ENCODE peak calls at places on chromosomes 11 and 22, in seven cellular contexts. One of them, this sample, is unnamed.

GRCh38 chr11:9617960-9618359 is 44.5 kb downstream of the WEE1 start:
- DNase-seq in lower leg skin: no peak
- DNase-seq in stomach: no peak
- DNase-seq in erythroblast: peak
- DNase-seq in heart left ventricle: no peak
- DNase-seq in Peyer's patch: no peak
- DNase-seq in A549: peak
- DNase-seq in this sample: no peak

GRCh38 chr11:134352111-134352510 is 20.3 kb downstream of the GLB1L2 start:
- DNase-seq in lower leg skin: no peak
- DNase-seq in stomach: no peak
- DNase-seq in erythroblast: no peak
- DNase-seq in heart left ventricle: no peak
- DNase-seq in Peyer's patch: no peak
- DNase-seq in A549: no peak
- DNase-seq in this sample: no peak

GRCh38 chr11:105632316-105632715 is 22.4 kb downstream of the GRIA4 start:
- DNase-seq in lower leg skin: no peak
- DNase-seq in stomach: no peak
- DNase-seq in erythroblast: no peak
- DNase-seq in heart left ventricle: no peak
- DNase-seq in Peyer's patch: no peak
- DNase-seq in A549: no peak
- DNase-seq in this sample: no peak

GRCh38 chr11:112771847-112772246 is 189.4 kb upstream of the NCAM1 start:
- DNase-seq in lower leg skin: no peak
- DNase-seq in stomach: no peak
- DNase-seq in erythroblast: no peak
- DNase-seq in heart left ventricle: no peak
- DNase-seq in Peyer's patch: no peak
- DNase-seq in A549: no peak
- DNase-seq in this sample: no peak

GRCh38 chr22:19181786-19182471 is 3.4 kb upstream of the SLC25A1 start:
- DNase-seq in lower leg skin: no peak
- DNase-seq in stomach: no peak
- DNase-seq in erythroblast: no peak
- DNase-seq in heart left ventricle: no peak
- DNase-seq in Peyer's patch: no peak
- DNase-seq in A549: no peak
- DNase-seq in this sample: no peak

GRCh38 chr11:117836077-117836960 is 11.8 kb upstream of the FXYD2 start:
- DNase-seq in lower leg skin: no peak
- DNase-seq in stomach: peak
- DNase-seq in erythroblast: no peak
- DNase-seq in heart left ventricle: no peak
- DNase-seq in Peyer's patch: no peak
- DNase-seq in A549: no peak
- DNase-seq in this sample: no peak

GRCh38 chr11:123798079-123798478 is 8.1 kb downstream of the OR6M1 start:
- DNase-seq in lower leg skin: no peak
- DNase-seq in stomach: no peak
- DNase-seq in erythroblast: no peak
- DNase-seq in heart left ventricle: no peak
- DNase-seq in Peyer's patch: no peak
- DNase-seq in A549: no peak
- DNase-seq in this sample: no peak

GRCh38 chr11:62806611-62807121 is 1.4 kb upstream of the NXF1 start:
- DNase-seq in lower leg skin: peak
- DNase-seq in stomach: no peak
- DNase-seq in erythroblast: no peak
- DNase-seq in heart left ventricle: peak
- DNase-seq in Peyer's patch: no peak
- DNase-seq in A549: no peak
- DNase-seq in this sample: no peak

GRCh38 chr22:48755332-48755949 is 1072.2 kb downstream of the BRD1 start:
- DNase-seq in lower leg skin: no peak
- DNase-seq in stomach: peak
- DNase-seq in erythroblast: no peak
- DNase-seq in heart left ventricle: no peak
- DNase-seq in Peyer's patch: peak
- DNase-seq in A549: no peak
- DNase-seq in this sample: no peak

GRCh38 chr11:87421422-87421821 is 383.7 kb downstream of the TMEM135 start:
- DNase-seq in lower leg skin: peak
- DNase-seq in stomach: no peak
- DNase-seq in erythroblast: peak
- DNase-seq in heart left ventricle: no peak
- DNase-seq in Peyer's patch: no peak
- DNase-seq in A549: peak
- DNase-seq in this sample: no peak

GRCh38 chr11:116895053-116895757 is 57.8 kb upstream of the APOA1 start:
- DNase-seq in lower leg skin: no peak
- DNase-seq in stomach: no peak
- DNase-seq in erythroblast: peak
- DNase-seq in heart left ventricle: no peak
- DNase-seq in Peyer's patch: no peak
- DNase-seq in A549: peak
- DNase-seq in this sample: no peak

GRCh38 chr11:134556186-134556585 is 144.1 kb upstream of the B3GAT1 start:
- DNase-seq in lower leg skin: no peak
- DNase-seq in stomach: no peak
- DNase-seq in erythroblast: no peak
- DNase-seq in heart left ventricle: no peak
- DNase-seq in Peyer's patch: no peak
- DNase-seq in A549: no peak
- DNase-seq in this sample: no peak

GRCh38 chr11:83956119-83956697 is 670.0 kb upstream of the CCDC90B start:
- DNase-seq in lower leg skin: no peak
- DNase-seq in stomach: no peak
- DNase-seq in erythroblast: no peak
- DNase-seq in heart left ventricle: no peak
- DNase-seq in Peyer's patch: no peak
- DNase-seq in A549: no peak
- DNase-seq in this sample: no peak

GRCh38 chr11:12329797-12330196 is 47.6 kb upstream of the PARVA start:
- DNase-seq in lower leg skin: no peak
- DNase-seq in stomach: no peak
- DNase-seq in erythroblast: no peak
- DNase-seq in heart left ventricle: no peak
- DNase-seq in Peyer's patch: no peak
- DNase-seq in A549: no peak
- DNase-seq in this sample: no peak

GRCh38 chr22:31247726-31248125 is 35.6 kb downstream of the LIMK2 start:
- DNase-seq in lower leg skin: no peak
- DNase-seq in stomach: no peak
- DNase-seq in erythroblast: no peak
- DNase-seq in heart left ventricle: no peak
- DNase-seq in Peyer's patch: no peak
- DNase-seq in A549: no peak
- DNase-seq in this sample: no peak

GRCh38 chr11:98531576-98531975 is 489.2 kb upstream of the CNTN5 start:
- DNase-seq in lower leg skin: no peak
- DNase-seq in stomach: no peak
- DNase-seq in erythroblast: no peak
- DNase-seq in heart left ventricle: no peak
- DNase-seq in Peyer's patch: no peak
- DNase-seq in A549: no peak
- DNase-seq in this sample: no peak

GRCh38 chr11:22044126-22044525 is 148.8 kb upstream of the ANO5 start:
- DNase-seq in lower leg skin: no peak
- DNase-seq in stomach: no peak
- DNase-seq in erythroblast: no peak
- DNase-seq in heart left ventricle: no peak
- DNase-seq in Peyer's patch: no peak
- DNase-seq in A549: peak
- DNase-seq in this sample: no peak

GRCh38 chr22:26054846-26055245 is 114.4 kb upstream of the SEZ6L start:
- DNase-seq in lower leg skin: no peak
- DNase-seq in stomach: no peak
- DNase-seq in erythroblast: no peak
- DNase-seq in heart left ventricle: no peak
- DNase-seq in Peyer's patch: no peak
- DNase-seq in A549: no peak
- DNase-seq in this sample: no peak

GRCh38 chr22:23859201-23859600 is 1.5 kb downstream of the SLC2A11 start:
- DNase-seq in lower leg skin: no peak
- DNase-seq in stomach: no peak
- DNase-seq in erythroblast: peak
- DNase-seq in heart left ventricle: no peak
- DNase-seq in Peyer's patch: no peak
- DNase-seq in A549: no peak
- DNase-seq in this sample: no peak

GRCh38 chr22:23862103-23862502 is 4.4 kb downstream of the SLC2A11 start:
- DNase-seq in lower leg skin: no peak
- DNase-seq in stomach: no peak
- DNase-seq in erythroblast: peak
- DNase-seq in heart left ventricle: no peak
- DNase-seq in Peyer's patch: no peak
- DNase-seq in A549: peak
- DNase-seq in this sample: peak

GRCh38 chr22:23856721-23857605 is 712 bp upstream of the SLC2A11 start:
- DNase-seq in lower leg skin: no peak
- DNase-seq in stomach: no peak
- DNase-seq in erythroblast: peak
- DNase-seq in heart left ventricle: peak
- DNase-seq in Peyer's patch: peak
- DNase-seq in A549: no peak
- DNase-seq in this sample: no peak

GRCh38 chr22:23858484-23858815 is 775 bp downstream of the SLC2A11 start:
- DNase-seq in lower leg skin: no peak
- DNase-seq in stomach: no peak
- DNase-seq in erythroblast: no peak
- DNase-seq in heart left ventricle: no peak
- DNase-seq in Peyer's patch: no peak
- DNase-seq in A549: no peak
- DNase-seq in this sample: no peak

GRCh38 chr22:23857606-23858483 is at the start of gene SLC2A11:
- DNase-seq in lower leg skin: peak
- DNase-seq in stomach: peak
- DNase-seq in erythroblast: peak
- DNase-seq in heart left ventricle: peak
- DNase-seq in Peyer's patch: peak
- DNase-seq in A549: peak
- DNase-seq in this sample: peak
- TF ChIP-seq POLR2A in lower leg skin: no peak
- TF ChIP-seq POLR2A in stomach: no peak
- TF ChIP-seq POLR2A in erythroblast: peak
- TF ChIP-seq POLR2A in heart left ventricle: peak
- TF ChIP-seq POLR2A in Peyer's patch: peak
- TF ChIP-seq POLR2A in A549: peak
- TF ChIP-seq POLR2A in this sample: peak

GRCh38 chr11:47768090-47768620 is 1.0 kb upstream of the FNBP4 start:
- DNase-seq in lower leg skin: peak
- DNase-seq in stomach: peak
- DNase-seq in erythroblast: peak
- DNase-seq in heart left ventricle: peak
- DNase-seq in Peyer's patch: peak
- DNase-seq in A549: peak
- DNase-seq in this sample: peak
- TF ChIP-seq POLR2A in lower leg skin: peak
- TF ChIP-seq POLR2A in stomach: peak
- TF ChIP-seq POLR2A in erythroblast: no peak
- TF ChIP-seq POLR2A in heart left ventricle: peak
- TF ChIP-seq POLR2A in Peyer's patch: peak
- TF ChIP-seq POLR2A in A549: peak
- TF ChIP-seq POLR2A in this sample: peak

GRCh38 chr11:128904872-128905344 is 13.8 kb downstream of the KCNJ5 start:
- DNase-seq in lower leg skin: no peak
- DNase-seq in stomach: no peak
- DNase-seq in erythroblast: no peak
- DNase-seq in heart left ventricle: peak
- DNase-seq in Peyer's patch: no peak
- DNase-seq in A549: peak
- DNase-seq in this sample: peak

GRCh38 chr11:128906185-128907065 is 15.3 kb downstream of the KCNJ5 start:
- DNase-seq in lower leg skin: no peak
- DNase-seq in stomach: no peak
- DNase-seq in erythroblast: no peak
- DNase-seq in heart left ventricle: no peak
- DNase-seq in Peyer's patch: no peak
- DNase-seq in A549: no peak
- DNase-seq in this sample: no peak

GRCh38 chr11:128904303-128904871 is 13.2 kb downstream of the KCNJ5 start:
- DNase-seq in lower leg skin: no peak
- DNase-seq in stomach: no peak
- DNase-seq in erythroblast: no peak
- DNase-seq in heart left ventricle: no peak
- DNase-seq in Peyer's patch: no peak
- DNase-seq in A549: no peak
- DNase-seq in this sample: no peak

GRCh38 chr11:128903248-128904041 is 12.3 kb downstream of the KCNJ5 start:
- DNase-seq in lower leg skin: peak
- DNase-seq in stomach: no peak
- DNase-seq in erythroblast: no peak
- DNase-seq in heart left ventricle: peak
- DNase-seq in Peyer's patch: no peak
- DNase-seq in A549: no peak
- DNase-seq in this sample: peak

DNA sequence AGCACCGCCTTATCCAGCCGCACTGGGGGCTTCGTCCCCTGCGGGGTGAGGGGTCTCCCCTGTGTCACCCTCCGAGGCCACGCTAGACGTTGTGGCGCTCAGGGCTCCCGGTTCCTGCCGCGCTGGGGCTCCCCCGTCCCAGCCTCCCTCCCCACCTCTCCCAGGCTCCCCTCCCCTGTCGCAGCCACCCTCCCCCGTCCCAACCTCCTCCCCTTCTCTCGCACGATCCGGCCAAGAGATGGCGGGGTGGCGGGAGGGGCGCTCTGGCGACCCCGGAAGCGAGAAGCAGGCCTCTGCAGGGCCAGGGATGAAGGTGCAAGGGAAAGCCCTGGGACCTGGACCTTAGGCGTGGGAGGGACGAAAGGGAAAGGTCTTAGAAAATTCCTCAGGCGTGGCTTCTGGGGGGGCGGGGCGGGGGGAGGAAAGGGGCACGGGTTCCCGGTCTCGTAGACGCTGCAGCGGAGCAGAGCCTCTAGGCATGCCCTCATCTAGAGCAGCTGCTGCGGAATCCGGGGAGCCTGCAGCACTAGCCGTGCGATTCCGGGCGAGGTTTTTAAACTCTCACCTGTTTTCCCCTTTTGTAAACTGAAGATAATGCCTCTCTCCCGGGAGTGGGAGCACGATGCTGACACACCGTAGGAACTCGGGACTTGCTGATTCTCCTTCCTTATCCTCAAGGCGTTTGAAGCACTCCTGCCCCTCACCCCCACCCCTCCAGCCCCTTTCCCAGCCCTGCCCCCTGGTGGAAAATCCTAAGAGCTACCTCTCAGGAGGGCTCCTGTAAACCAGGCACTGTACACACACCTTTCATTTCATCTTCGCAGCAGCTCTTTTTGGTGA is 14.4 kb downstream of the KCNJ5 start:
- DNase-seq in lower leg skin: no peak
- DNase-seq in stomach: peak
- DNase-seq in erythroblast: peak
- DNase-seq in heart left ventricle: peak
- DNase-seq in Peyer's patch: peak
- DNase-seq in A549: peak
- DNase-seq in this sample: peak
- TF ChIP-seq POLR2A in lower leg skin: no peak
- TF ChIP-seq POLR2A in stomach: no peak
- TF ChIP-seq POLR2A in erythroblast: no peak
- TF ChIP-seq POLR2A in heart left ventricle: no peak
- TF ChIP-seq POLR2A in Peyer's patch: no peak
- TF ChIP-seq POLR2A in A549: peak
- TF ChIP-seq POLR2A in this sample: no peak

GRCh38 chr11:45209904-45210699 is 63.7 kb downstream of the PRDM11 start:
- DNase-seq in lower leg skin: peak
- DNase-seq in stomach: peak
- DNase-seq in erythroblast: no peak
- DNase-seq in heart left ventricle: peak
- DNase-seq in Peyer's patch: peak
- DNase-seq in A549: no peak
- DNase-seq in this sample: no peak
- TF ChIP-seq POLR2A in lower leg skin: no peak
- TF ChIP-seq POLR2A in stomach: no peak
- TF ChIP-seq POLR2A in erythroblast: no peak
- TF ChIP-seq POLR2A in heart left ventricle: no peak
- TF ChIP-seq POLR2A in Peyer's patch: no peak
- TF ChIP-seq POLR2A in A549: no peak
- TF ChIP-seq POLR2A in this sample: no peak

This sample was measured in H54.